ENCODE peak calls at places on chromosomes 5 and 9, in five cellular contexts. D is neuronal stem cell, N is H9, A is mesendoderm, Y is mesenchymal stem cell. X is an unnamed sample.

GRCh38 chr5:111697215-111697614 is 59.8 kb downstream of the NREP start:
- DNase-seq in N (no peak), D (no peak), A (no peak), Y (peak; percentile 65), X (peak; percentile 91)

GRCh38 chr5:9698849-9699240 is 68.7 kb upstream of the TAS2R1 start:
- DNase-seq in Y (peak; percentile 22), N (no peak), D (no peak), A (no peak), X (no peak)

GRCh38 chr5:75668988-75669760 is 48.1 kb downstream of the POC5 start:
- DNase-seq in N (no peak), Y (no peak), D (no peak), A (peak; percentile 54), X (peak; percentile 61)

GRCh38 chr5:142981886-142982820 is 212.0 kb downstream of the ARHGAP26 start:
- DNase-seq in A (peak; percentile 70), D (peak; percentile 33), N (no peak), Y (peak; percentile 60), X (peak; percentile 65)

GRCh38 chr5:127826011-127826410 is 122.8 kb downstream of the CCDC192 start:
- DNase-seq in N (no peak), Y (no peak), A (no peak), D (no peak), X (no peak)

GRCh38 chr9:81389569-81389993 is 299.8 kb downstream of the TLE1 start:
- DNase-seq in D (no peak), N (no peak), Y (peak; percentile 94), A (peak; percentile 78), X (peak; percentile 98)

GRCh38 chr5:109328626-109329025 is 81.1 kb downstream of the PJA2 start:
- DNase-seq in D (no peak), Y (peak; percentile 26), N (no peak), A (peak; percentile 21), X (no peak)

GRCh38 chr5:11047051-11047450 is 286.0 kb upstream of the DAP start:
- DNase-seq in N (no peak), A (no peak), Y (no peak), D (no peak), X (no peak)

GRCh38 chr9:107242073-107243063 is 40.7 kb upstream of the RAD23B start:
- DNase-seq in Y (peak; percentile 39), D (no peak), A (peak; percentile 49), N (no peak), X (no peak)

GRCh38 chr5:143806568-143806967 is 5.4 kb upstream of the HMHB1 start:
- DNase-seq in D (no peak), A (no peak), N (no peak), Y (no peak), X (no peak)

GRCh38 chr5:72244862-72245371 is 75.1 kb downstream of the MRPS27 start:
- DNase-seq in Y (peak; percentile 65), A (peak; percentile 81), D (no peak), N (peak; percentile 57), X (peak; percentile 26)

GRCh38 chr9:79611091-79611614 is 39.4 kb downstream of the TLE4 start:
- DNase-seq in Y (peak; percentile 80), A (peak; percentile 64), N (no peak), D (peak; percentile 69), X (no peak)

GRCh38 chr5:108728566-108729305 is 19.0 kb upstream of the FER start:
- DNase-seq in Y (no peak), N (no peak), A (no peak), D (no peak), X (peak; percentile 4)

GRCh38 chr5:69049151-69049550 is 44.7 kb upstream of the SLC30A5 start:
- DNase-seq in N (no peak), A (no peak), D (no peak), Y (peak; percentile 7), X (peak; percentile 4)

GRCh38 chr5:179699640-179700298 is 1.0 kb downstream of the CANX start:
- DNase-seq in N (no peak), Y (peak; percentile 53), A (peak; percentile 27), D (no peak), X (peak; percentile 48)

GRCh38 chr9:83920469-83920941 is 727 bp downstream of the KIF27 start:
- DNase-seq in D (no peak), Y (peak; percentile 64), A (peak; percentile 88), N (no peak), X (peak; percentile 80)

GRCh38 chr9:77514886-77515711 is 133.0 kb downstream of the GNA14 start:
- DNase-seq in A (no peak), N (no peak), D (no peak), Y (peak; percentile 78), X (no peak)

GRCh38 chr9:32709871-32710270 is 73.5 kb upstream of the TMEM215 start:
- DNase-seq in A (peak; percentile 12), N (no peak), Y (no peak), D (no peak), X (peak; percentile 63)

GRCh38 chr9:131448818-131449217 is 53.9 kb upstream of the POMT1 start:
- DNase-seq in A (no peak), D (no peak), Y (no peak), N (no peak), X (no peak)

GRCh38 chr9:134396258-134396742 is 70.0 kb downstream of the RXRA start:
- DNase-seq in A (no peak), N (no peak), Y (no peak), D (no peak), X (no peak)

GRCh38 chr9:130450344-130451003 is 5.7 kb downstream of the ASS1 start:
- DNase-seq in A (peak; percentile 59), N (peak; percentile 68), Y (no peak), D (no peak), X (no peak)

GRCh38 chr9:137049544-137050449 is 3.8 kb upstream of the NPDC1 start:
- DNase-seq in N (peak; percentile 79), Y (peak; percentile 32), D (peak; percentile 67), A (peak; percentile 61), X (peak; percentile 54)

GRCh38 chr5:90161399-90161798 is 248.2 kb downstream of the CETN3 start:
- DNase-seq in Y (peak; percentile 67), D (no peak), A (peak; percentile 74), N (peak; percentile 72), X (no peak)

GRCh38 chr9:9921771-9922170 is 691.0 kb downstream of the PTPRD start:
- DNase-seq in N (no peak), Y (no peak), A (no peak), D (no peak), X (peak; percentile 12)

GRCh38 chr5:15538516-15538915 is 38.5 kb downstream of the FBXL7 start:
- DNase-seq in N (no peak), Y (no peak), D (no peak), A (no peak), X (no peak)

GRCh38 chr5:67082941-67083340 is 113.7 kb downstream of the CD180 start:
- DNase-seq in D (no peak), Y (no peak), N (no peak), A (no peak), X (no peak)

GRCh38 chr9:109335121-109335520 is 14.3 kb upstream of the EPB41L4B start:
- DNase-seq in Y (no peak), D (no peak), N (no peak), A (no peak), X (no peak)

GRCh38 chr5:124414973-124415372 is 331.5 kb downstream of the ZNF608 start:
- DNase-seq in D (no peak), A (no peak), Y (no peak), N (no peak), X (no peak)

GRCh38 chr5:174259691-174260420 is 214.3 kb downstream of the NSG2 start:
- DNase-seq in N (no peak), D (no peak), A (no peak), Y (no peak), X (no peak)
- H3K23ac ChIP-seq in N (no peak overlapping the region), D (no peak overlapping the region), A (no peak overlapping the region), Y (no peak overlapping the region), X (no peak overlapping the region)

DNA sequence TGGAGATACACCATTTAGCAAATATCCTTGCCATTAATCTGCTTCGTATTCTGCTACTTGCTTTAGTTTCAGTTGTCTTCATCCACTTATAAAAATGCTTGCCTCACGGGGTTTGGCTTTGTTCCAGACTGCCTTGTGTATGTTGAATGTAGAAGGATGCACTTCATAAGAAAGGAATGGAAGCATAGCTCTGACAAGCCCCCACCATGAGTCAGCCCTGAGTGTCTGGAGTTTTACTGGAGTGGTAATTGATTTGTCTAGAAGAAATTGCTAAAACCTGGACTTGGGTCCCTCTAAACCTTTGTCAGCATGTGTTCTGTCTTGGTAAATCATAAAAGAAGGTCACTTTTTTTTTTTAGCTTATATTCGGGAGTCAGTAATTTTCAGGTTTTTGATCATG is 4.6 kb downstream of the TEX48 start:
- DNase-seq in A (no peak), D (no peak), N (no peak), Y (peak; percentile 100), X (peak; percentile 84)
- H2BK5ac ChIP-seq in A (no peak overlapping the region), D (no peak overlapping the region), N (no peak overlapping the region), Y (peak overlapping the region; percentile 11), X (peak overlapping the region; percentile 65)

GRCh38 chr9:88503845-88504764 is 30.9 kb upstream of the NXNL2 start:
- DNase-seq in A (no peak), N (no peak), D (no peak), Y (no peak), X (no peak)

GRCh38 chr9:88501086-88501485 is 33.9 kb upstream of the NXNL2 start:
- DNase-seq in Y (no peak), D (no peak), N (no peak), A (no peak), X (no peak)

GRCh38 chr9:88503101-88503844 is 31.7 kb upstream of the NXNL2 start:
- DNase-seq in D (no peak), N (no peak), A (no peak), Y (no peak), X (no peak)

GRCh38 chr9:88498880-88499279 is 36.1 kb upstream of the NXNL2 start:
- DNase-seq in Y (no peak), D (no peak), N (no peak), A (no peak), X (no peak)

DNA sequence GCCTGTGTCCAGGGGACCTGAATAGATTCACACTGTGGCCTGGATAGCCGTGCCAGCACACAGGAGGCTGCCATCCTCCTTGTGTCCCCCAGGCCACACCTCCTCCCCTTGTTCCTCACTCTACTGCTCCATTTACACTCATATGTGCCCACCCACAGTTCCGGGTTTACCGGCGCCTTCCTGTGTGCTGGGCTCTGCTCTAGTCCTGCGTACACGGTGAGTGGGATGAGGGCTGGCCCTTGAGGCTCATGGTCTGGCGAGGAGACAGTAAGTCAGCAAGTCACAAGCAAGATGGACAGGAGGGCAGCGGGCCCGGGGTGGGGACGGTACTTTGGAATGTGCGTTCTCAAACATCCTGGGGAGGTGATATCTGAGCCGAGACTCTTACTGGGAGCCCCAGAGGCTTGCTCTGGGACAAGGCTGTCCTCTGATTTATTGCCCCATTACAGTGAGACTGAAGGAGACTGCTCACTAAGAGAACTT is 32.4 kb upstream of the NXNL2 start:
- DNase-seq in Y (no peak), N (no peak), A (peak; percentile 13), D (no peak), X (no peak)
- H2BK120ac ChIP-seq in Y (no peak overlapping the region), N (no peak overlapping the region), A (no peak overlapping the region), D (no peak overlapping the region), X (no peak overlapping the region)

GRCh38 chr9:99911600-99911999 is 5.1 kb downstream of the STX17 start:
- DNase-seq in Y (no peak), A (no peak), D (no peak), N (no peak), X (no peak)

GRCh38 chr9:99905833-99906402 is 536 bp upstream of the STX17 start:
- DNase-seq in D (no peak), Y (peak; percentile 16), A (no peak), N (no peak), X (peak; percentile 23)

GRCh38 chr9:99906403-99907207 is at the start of gene STX17:
- DNase-seq in D (peak; percentile 67), N (peak; percentile 83), A (peak; percentile 80), Y (peak; percentile 90), X (peak; percentile 47)

GRCh38 chr9:99903393-99903792 is 3.1 kb upstream of the STX17 start:
- DNase-seq in N (no peak), D (no peak), Y (no peak), A (no peak), X (no peak)

GRCh38 chr9:99907208-99907532 is 716 bp downstream of the STX17 start:
- DNase-seq in A (no peak), N (no peak), D (no peak), Y (no peak), X (no peak)
- H3K23ac ChIP-seq in A (no peak overlapping the region), N (no peak overlapping the region), D (no peak overlapping the region), Y (peak overlapping the region; percentile 40), X (no peak overlapping the region)

X was measured in trophoblast cell.